ENCODE peak calls at places on chromosomes 12 and 14, in four cellular contexts. T, S, F and W are unnamed samples.

GRCh38 chr12:25242981-25243764 is 7.6 kb downstream of the KRAS start:
- DNase-seq in T (no peak), S (no peak), F (no peak), W (no peak)

GRCh38 chr14:45249847-45250575 is 3.0 kb downstream of the MIS18BP1 start:
- DNase-seq in T (no peak), S (no peak), F (no peak), W (peak; percentile 86)

GRCh38 chr12:57240069-57240921 is 10.7 kb downstream of the STAC3 start:
- DNase-seq in T (peak; percentile 74), S (no peak), F (peak; percentile 77), W (no peak)

GRCh38 chr12:130164216-130164542 is 1.9 kb downstream of the FZD10 start:
- DNase-seq in T (no peak), S (no peak), F (no peak), W (no peak)

GRCh38 chr12:65911321-65911720 is 87.0 kb downstream of the HMGA2 start:
- DNase-seq in T (no peak), S (no peak), F (no peak), W (no peak)

GRCh38 chr12:54068423-54069070 is 14.9 kb downstream of the HOXC4 start:
- DNase-seq in T (no peak), S (no peak), F (no peak), W (no peak)

GRCh38 chr12:71710276-71711125 is 24.6 kb downstream of the TMEM19 start:
- DNase-seq in T (no peak), S (no peak), F (no peak), W (no peak)

GRCh38 chr14:93732524-93732923 is 55.8 kb downstream of the PRIMA1 start:
- DNase-seq in T (no peak), S (no peak), F (no peak), W (no peak)

GRCh38 chr14:21267886-21268611 is 1.2 kb downstream of the HNRNPC start:
- DNase-seq in T (no peak), S (no peak), F (no peak), W (no peak)

GRCh38 chr12:75820848-75821578 is 210.6 kb downstream of the PHLDA1 start:
- DNase-seq in T (no peak), S (no peak), F (no peak), W (peak; percentile 83)

GRCh38 chr14:50955373-50956043 is 11.2 kb upstream of the PYGL start:
- DNase-seq in T (peak; percentile 77), S (no peak), F (peak; percentile 27), W (peak; percentile 90)

GRCh38 chr14:53569471-53569870 is 387.2 kb downstream of the BMP4 start:
- DNase-seq in T (no peak), S (no peak), F (no peak), W (no peak)

GRCh38 chr14:32078794-32079663 is 1.9 kb downstream of the ARHGAP5 start:
- DNase-seq in T (no peak), S (no peak), F (no peak), W (no peak)

GRCh38 chr14:96894966-96895365 is 97.8 kb downstream of the VRK1 start:
- DNase-seq in T (no peak), S (no peak), F (no peak), W (no peak)

GRCh38 chr14:22556021-22556989 is 32.7 kb downstream of the DAD1 start:
- DNase-seq in T (peak; percentile 53), S (no peak), F (peak; percentile 15), W (no peak)

GRCh38 chr14:56805992-56806737 is 4.1 kb downstream of the OTX2 start:
- DNase-seq in T (no peak), S (no peak), F (no peak), W (no peak)

GRCh38 chr12:87728936-87729593 is 300.1 kb downstream of the C12orf50 start:
- DNase-seq in T (no peak), S (no peak), F (no peak), W (no peak)

GRCh38 chr12:109466821-109467220 is 10.3 kb downstream of the KCTD10 start:
- DNase-seq in T (no peak), S (no peak), F (no peak), W (no peak)

GRCh38 chr12:92467886-92468285 is 234.9 kb upstream of the PLEKHG7 start:
- DNase-seq in T (no peak), S (no peak), F (no peak), W (no peak)

GRCh38 chr12:462936-463705 is 3.4 kb downstream of the B4GALNT3 start:
- DNase-seq in T (no peak), S (no peak), F (no peak), W (no peak)

GRCh38 chr14:57982802-57983201 is 116.9 kb upstream of the SLC35F4 start:
- DNase-seq in T (no peak), S (no peak), F (peak; percentile 4), W (no peak)

GRCh38 chr14:59395672-59396071 is 69.5 kb downstream of the GPR135 start:
- DNase-seq in T (no peak), S (no peak), F (no peak), W (no peak)

GRCh38 chr12:112321277-112321676 is 61.0 kb downstream of the HECTD4 start:
- DNase-seq in T (no peak), S (no peak), F (no peak), W (no peak)

GRCh38 chr12:94879542-94879941 is 124.0 kb downstream of the NDUFA12 start:
- DNase-seq in T (peak; percentile 44), S (no peak), F (no peak), W (no peak)

GRCh38 chr14:75648066-75648838 is 12.4 kb downstream of the ERG28 start:
- DNase-seq in T (no peak), S (no peak), F (no peak), W (peak; percentile 64)

GRCh38 chr12:48143898-48144297 is 13.4 kb downstream of the ASB8 start:
- DNase-seq in T (peak; percentile 25), S (no peak), F (no peak), W (no peak)

GRCh38 chr14:104870368-104871144 is 5.5 kb downstream of the CEP170B start:
- DNase-seq in T (peak; percentile 37), S (peak; percentile 38), F (no peak), W (no peak)

GRCh38 chr12:52147367-52147972 is 44.3 kb downstream of the KRT80 start:
- DNase-seq in T (peak; percentile 77), S (no peak), F (peak; percentile 20), W (peak; percentile 97)

GRCh38 chr12:91432079-91432478 is 249.5 kb upstream of the DCN start:
- DNase-seq in T (no peak), S (no peak), F (no peak), W (no peak)

GRCh38 chr12:16449459-16449858 is 102.0 kb downstream of the MGST1 start:
- DNase-seq in T (no peak), S (no peak), F (no peak), W (no peak)

GRCh38 chr14:103531421-103532215 is 2.6 kb downstream of the TRMT61A start:
- DNase-seq in T (no peak), S (no peak), F (no peak), W (no peak)

GRCh38 chr14:22338381-22338780 is 250.6 kb downstream of the DAD1 start:
- DNase-seq in T (no peak), S (no peak), F (no peak), W (no peak)

GRCh38 chr14:92603309-92604257 is 90.0 kb downstream of the RIN3 start:
- DNase-seq in T (no peak), S (no peak), F (peak; percentile 28), W (no peak)

GRCh38 chr12:100211698-100212097 is 11.1 kb downstream of the ACTR6 start:
- DNase-seq in T (no peak), S (no peak), F (no peak), W (no peak)

GRCh38 chr12:53625373-53625945 is 723 bp downstream of the ATF7 start:
- DNase-seq in T (no peak), S (no peak), F (no peak), W (no peak)

GRCh38 chr12:128513831-128514230 is 246.9 kb downstream of the TMEM132C start:
- DNase-seq in T (no peak), S (no peak), F (no peak), W (no peak)

GRCh38 chr14:67695394-67695949 is at the start of gene RDH11:
- DNase-seq in T (peak; percentile 63), S (peak; percentile 58), F (peak; percentile 88), W (peak; percentile 62)
- TF ChIP-seq CTCF in T (no peak), S (no peak), F (no peak), W (no peak)

GRCh38 chr12:31011746-31012567 is 61.7 kb upstream of the DDX11 start:
- DNase-seq in T (no peak), S (no peak), F (no peak), W (no peak)
- TF ChIP-seq CTCF in T (peak; percentile 44), S (peak; percentile 44), F (no peak), W (peak; percentile 22)

GRCh38 chr12:32302218-32302826 is 97.0 kb upstream of the FGD4 start:
- DNase-seq in T (peak; percentile 28), S (no peak), F (no peak), W (no peak)
- TF ChIP-seq CTCF in T (peak; percentile 67), S (peak; percentile 57), F (no peak), W (peak; percentile 37)

GRCh38 chr12:45655186-45655585 is 74.3 kb upstream of the ARID2 start:
- DNase-seq in T (no peak), S (no peak), F (no peak), W (no peak)
- TF ChIP-seq CTCF in T (no peak), S (no peak), F (no peak), W (no peak)

GRCh38 chr12:5171701-5172100 is 128.0 kb downstream of the KCNA5 start:
- DNase-seq in T (no peak), S (peak; percentile 55), F (no peak), W (peak; percentile 22)
- TF ChIP-seq CTCF in T (peak; percentile 66), S (peak; percentile 95), F (peak; percentile 63), W (peak; percentile 73)

DNA sequence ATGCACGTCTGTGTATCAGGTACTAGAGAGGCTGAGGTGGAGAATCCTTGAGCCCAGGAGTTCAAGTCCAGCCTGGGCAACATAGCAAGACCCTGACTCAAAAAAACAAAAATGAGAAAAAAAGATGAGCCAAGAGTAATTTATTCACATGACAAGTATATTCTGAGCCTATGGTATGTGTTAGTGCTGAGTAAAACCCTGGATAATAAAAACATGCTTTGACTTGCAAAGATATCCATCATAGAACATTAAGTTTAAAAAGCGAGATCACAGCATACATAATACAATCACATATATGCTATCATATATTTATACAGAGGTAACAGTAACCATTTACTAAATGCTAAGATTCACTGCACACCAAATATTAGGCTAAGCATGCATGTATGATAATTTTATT is 23.9 kb upstream of the SLC10A1 start:
- DNase-seq in T (no peak), S (no peak), F (no peak), W (no peak)
- TF ChIP-seq CTCF in T (no peak), S (no peak), F (no peak), W (no peak)

DNA sequence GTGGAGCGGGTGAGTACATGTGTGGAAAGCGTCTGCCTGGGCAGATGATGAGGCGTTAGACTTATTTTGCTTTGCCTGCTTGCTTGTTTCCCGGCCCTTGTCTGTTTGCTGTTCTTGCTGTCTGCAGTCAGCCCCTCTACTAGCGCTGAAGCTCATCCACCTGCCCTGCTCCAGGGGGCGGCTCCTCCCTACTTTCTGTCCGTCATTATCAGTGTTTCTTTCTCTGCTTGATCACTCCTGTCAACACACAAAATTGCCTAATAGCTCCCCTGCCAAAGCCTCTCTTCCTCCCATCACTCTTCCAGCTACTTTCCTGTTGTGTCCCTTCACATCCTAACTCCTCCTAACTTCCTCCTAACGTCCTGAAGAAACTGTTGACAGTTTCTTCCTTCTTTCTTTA is 34.9 kb upstream of the GALNT8 start:
- DNase-seq in T (no peak), S (no peak), F (no peak), W (no peak)
- TF ChIP-seq CTCF in T (no peak), S (no peak), F (no peak), W (no peak)

GRCh38 chr14:30283822-30284446 is 275.0 kb upstream of the G2E3 start:
- DNase-seq in T (peak; percentile 17), S (no peak), F (no peak), W (no peak)
- TF ChIP-seq CTCF in T (peak; percentile 58), S (peak; percentile 68), F (peak; percentile 54), W (peak; percentile 83)